ENCODE peak calls at places on chromosomes 13 and 19, in nine cellular contexts. J, W, G, E, I, T, H, N and Q are unnamed samples.

GRCh38 chr19:16445238-16446107 is 26.3 kb downstream of the EPS15L1 start:
- DNase-seq in J (no peak), W (no peak), G (no peak), E (no peak), I (peak), T (no peak), H (no peak), N (no peak), Q (peak)

GRCh38 chr19:16265205-16265604 is 59.4 kb upstream of the KLF2 start:
- DNase-seq in J (no peak), W (no peak), G (no peak), E (no peak), I (no peak), T (no peak), H (no peak), N (no peak), Q (no peak)

GRCh38 chr19:48737360-48737998 is 2.9 kb downstream of the RASIP1 start:
- DNase-seq in J (no peak), W (no peak), G (peak), E (no peak), I (no peak), T (peak), H (no peak), N (no peak), Q (no peak)

GRCh38 chr13:31742102-31742695 is 2.9 kb downstream of the RXFP2 start:
- DNase-seq in J (peak), W (peak), G (peak), E (peak), I (peak), T (peak), H (peak), N (peak), Q (peak)

GRCh38 chr19:30225615-30226463 is 146.3 kb upstream of the ZNF536 start:
- DNase-seq in J (no peak), W (no peak), G (peak), E (no peak), I (no peak), T (no peak), H (no peak), N (no peak), Q (no peak)

GRCh38 chr19:29687244-29687896 is 22.1 kb downstream of the PLEKHF1 start:
- DNase-seq in J (no peak), W (no peak), G (no peak), E (peak), I (peak), T (no peak), H (peak), N (no peak), Q (peak)

GRCh38 chr19:15508035-15508710 is at the start of gene CYP4F22:
- DNase-seq in J (no peak), W (no peak), G (peak), E (no peak), I (no peak), T (no peak), H (no peak), N (no peak), Q (no peak)

GRCh38 chr13:46640843-46641242 is 87.9 kb downstream of the LRCH1 start:
- DNase-seq in J (no peak), W (no peak), G (no peak), E (no peak), I (peak), T (peak), H (peak), N (no peak), Q (peak)

GRCh38 chr13:51955281-51955771 is 55.9 kb downstream of the ATP7B start:
- DNase-seq in J (no peak), W (no peak), G (no peak), E (no peak), I (peak), T (no peak), H (peak), N (no peak), Q (no peak)

GRCh38 chr19:19064811-19065745 is 1.3 kb downstream of the SLC25A42 start:
- DNase-seq in J (peak), W (no peak), G (peak), E (no peak), I (no peak), T (peak), H (no peak), N (no peak), Q (no peak)

GRCh38 chr19:21900401-21900800 is 64.4 kb upstream of the ZNF43 start:
- DNase-seq in J (no peak), W (no peak), G (no peak), E (no peak), I (peak), T (no peak), H (peak), N (no peak), Q (no peak)

GRCh38 chr13:87129602-87130300 is 541.4 kb upstream of the SLITRK5 start:
- DNase-seq in J (no peak), W (no peak), G (no peak), E (no peak), I (peak), T (no peak), H (peak), N (no peak), Q (peak)

GRCh38 chr13:23384111-23384510 is 49.4 kb downstream of the SACS start:
- DNase-seq in J (no peak), W (no peak), G (no peak), E (no peak), I (peak), T (no peak), H (peak), N (no peak), Q (peak)

GRCh38 chr19:18290250-18291018 is 9.0 kb upstream of the JUND start:
- DNase-seq in J (no peak), W (no peak), G (no peak), E (peak), I (no peak), T (no peak), H (no peak), N (no peak), Q (no peak)

GRCh38 chr13:105972306-105972721 is 563.1 kb downstream of the EFNB2 start:
- DNase-seq in J (no peak), W (no peak), G (no peak), E (no peak), I (no peak), T (no peak), H (no peak), N (no peak), Q (no peak)

GRCh38 chr19:31349160-31349881 is at the start of gene TSHZ3:
- DNase-seq in J (peak), W (peak), G (peak), E (peak), I (peak), T (peak), H (peak), N (peak), Q (peak)

GRCh38 chr19:5306531-5306930 is 34.1 kb downstream of the PTPRS start:
- DNase-seq in J (no peak), W (no peak), G (no peak), E (no peak), I (no peak), T (no peak), H (no peak), N (no peak), Q (no peak)

GRCh38 chr13:52903320-52903719 is 54.9 kb upstream of the PCDH8 start:
- DNase-seq in J (no peak), W (no peak), G (no peak), E (no peak), I (no peak), T (no peak), H (no peak), N (no peak), Q (no peak)

GRCh38 chr19:46412034-46412982 is 1.1 kb downstream of the CCDC8 start:
- DNase-seq in J (peak), W (no peak), G (no peak), E (no peak), I (no peak), T (no peak), H (no peak), N (no peak), Q (no peak)

GRCh38 chr19:1123381-1123780 is 19.6 kb downstream of the GPX4 start:
- DNase-seq in J (no peak), W (no peak), G (no peak), E (no peak), I (no peak), T (no peak), H (no peak), N (no peak), Q (no peak)

GRCh38 chr13:85334187-85334586 is 465.0 kb downstream of the SLITRK6 start:
- DNase-seq in J (no peak), W (no peak), G (no peak), E (no peak), I (no peak), T (no peak), H (no peak), N (no peak), Q (no peak)

GRCh38 chr13:37139356-37139755 is 33.9 kb upstream of the CSNK1A1L start:
- DNase-seq in J (no peak), W (no peak), G (no peak), E (no peak), I (no peak), T (no peak), H (no peak), N (no peak), Q (peak)

GRCh38 chr13:41652735-41653361 is 195.5 kb downstream of the RGCC start:
- DNase-seq in J (peak), W (peak), G (peak), E (no peak), I (peak), T (peak), H (peak), N (no peak), Q (peak)

GRCh38 chr13:46595918-46596315 is 42.9 kb downstream of the LRCH1 start:
- DNase-seq in J (no peak), W (no peak), G (no peak), E (no peak), I (no peak), T (no peak), H (no peak), N (no peak), Q (no peak)

GRCh38 chr19:42440357-42441046 is 2.2 kb downstream of the CXCL17 start:
- DNase-seq in J (peak), W (peak), G (peak), E (peak), I (peak), T (peak), H (peak), N (peak), Q (peak)

GRCh38 chr19:33490041-33490451 is 31.5 kb downstream of the PEPD start:
- DNase-seq in J (no peak), W (no peak), G (no peak), E (peak), I (no peak), T (no peak), H (no peak), N (peak), Q (no peak)

GRCh38 chr19:6099633-6100032 is 10.7 kb downstream of the RFX2 start:
- DNase-seq in J (peak), W (no peak), G (no peak), E (no peak), I (no peak), T (no peak), H (no peak), N (no peak), Q (no peak)

GRCh38 chr19:45424191-45425058 is 708 bp upstream of the ERCC1 start:
- DNase-seq in J (no peak), W (peak), G (peak), E (peak), I (peak), T (peak), H (peak), N (peak), Q (peak)

GRCh38 chr13:40442826-40443225 is 223.6 kb downstream of the FOXO1 start:
- DNase-seq in J (no peak), W (no peak), G (no peak), E (no peak), I (no peak), T (no peak), H (no peak), N (no peak), Q (no peak)

GRCh38 chr19:32450217-32450616 is 44.6 kb downstream of the DPY19L3 start:
- DNase-seq in J (no peak), W (no peak), G (no peak), E (no peak), I (no peak), T (no peak), H (no peak), N (no peak), Q (no peak)

GRCh38 chr13:100156786-100157185 is 67.9 kb downstream of the PCCA start:
- DNase-seq in J (no peak), W (no peak), G (no peak), E (no peak), I (peak), T (peak), H (peak), N (no peak), Q (no peak)

GRCh38 chr19:344625-345319 is at the start of gene MIER2:
- DNase-seq in J (peak), W (peak), G (peak), E (peak), I (peak), T (peak), H (peak), N (peak), Q (peak)

GRCh38 chr13:32830632-32831031 is 185.6 kb upstream of the KL start:
- DNase-seq in J (no peak), W (no peak), G (no peak), E (no peak), I (no peak), T (no peak), H (no peak), N (no peak), Q (no peak)

GRCh38 chr19:2500861-2501260 is 24.9 kb downstream of the GADD45B start:
- DNase-seq in J (no peak), W (no peak), G (no peak), E (peak), I (no peak), T (no peak), H (no peak), N (no peak), Q (no peak)

GRCh38 chr19:4206818-4207484 is 22.4 kb upstream of the EBI3 start:
- DNase-seq in J (no peak), W (no peak), G (peak), E (no peak), I (no peak), T (no peak), H (no peak), N (no peak), Q (peak)

DNA sequence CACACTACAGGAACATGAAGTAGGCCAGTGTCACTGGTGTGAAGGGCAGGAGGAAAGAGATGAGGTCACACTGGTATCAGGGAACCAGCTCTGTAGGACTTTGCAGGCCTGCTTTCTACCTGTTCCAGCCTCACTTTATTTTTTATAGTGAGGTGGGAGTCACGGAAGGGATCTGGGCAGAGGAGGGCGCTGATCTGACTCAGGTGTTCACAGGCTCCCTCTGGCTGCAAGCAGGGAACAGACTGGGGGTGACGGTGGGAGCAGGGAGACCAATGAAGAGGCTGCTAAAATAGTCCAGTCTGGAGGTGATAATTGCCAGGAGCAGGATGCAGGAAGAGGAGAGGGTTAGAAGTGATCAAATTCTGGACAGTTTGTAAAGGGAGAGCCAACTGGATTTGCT is 2.8 kb downstream of the THAP8 start:
- DNase-seq in J (peak), W (no peak), G (peak), E (no peak), I (peak), T (no peak), H (peak), N (no peak), Q (no peak)
- TF ChIP-seq CTCF in J (peak), W (peak), G (peak), E (no peak), I (peak), T (no peak), H (peak), N (peak), Q (peak)

DNA sequence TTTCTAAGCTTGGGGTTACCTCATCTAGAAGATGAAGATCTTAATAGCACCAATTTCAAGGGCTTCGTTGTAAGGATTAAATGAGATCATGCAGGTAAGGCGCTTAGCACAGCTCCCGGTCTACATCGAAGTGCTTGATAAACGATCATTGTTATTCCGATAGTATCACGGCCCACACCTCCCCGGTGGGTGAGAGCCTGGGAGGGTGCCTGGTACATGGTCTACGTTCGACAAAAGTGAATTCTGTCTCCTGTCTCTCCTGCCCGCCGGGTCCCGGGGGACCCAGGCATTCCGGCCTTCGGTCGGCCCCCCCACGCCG is 501 bp upstream of the MYH14 start:
- DNase-seq in J (no peak), W (no peak), G (no peak), E (no peak), I (no peak), T (no peak), H (no peak), N (no peak), Q (no peak)
- H3K4me3 ChIP-seq in J (peak), W (peak), G (peak), E (peak), I (no peak), T (no peak), H (no peak), N (peak), Q (no peak)

GRCh38 chr13:101942535-101943157 is 459.2 kb downstream of the FGF14 start:
- DNase-seq in J (no peak), W (no peak), G (no peak), E (no peak), I (no peak), T (no peak), H (no peak), N (no peak), Q (peak)
- TF ChIP-seq CTCF in J (no peak), W (peak), G (no peak), E (no peak), I (no peak), T (no peak), H (no peak), N (no peak), Q (peak)

GRCh38 chr19:39265321-39265916 is 2.8 kb upstream of the IFNL2 start:
- DNase-seq in J (no peak), W (no peak), G (peak), E (no peak), I (no peak), T (no peak), H (no peak), N (no peak), Q (no peak)

GRCh38 chr19:39264306-39265290 is 3.6 kb upstream of the IFNL2 start:
- DNase-seq in J (peak), W (no peak), G (peak), E (no peak), I (no peak), T (no peak), H (no peak), N (peak), Q (no peak)

GRCh38 chr19:39262496-39262895 is 5.7 kb upstream of the IFNL2 start:
- DNase-seq in J (no peak), W (no peak), G (no peak), E (no peak), I (no peak), T (no peak), H (no peak), N (peak), Q (no peak)

GRCh38 chr19:39261704-39262103 is 6.5 kb upstream of the IFNL2 start:
- DNase-seq in J (no peak), W (no peak), G (no peak), E (no peak), I (no peak), T (no peak), H (no peak), N (no peak), Q (no peak)

GRCh38 chr19:39263912-39264305 is 4.3 kb upstream of the IFNL2 start:
- DNase-seq in J (no peak), W (no peak), G (peak), E (no peak), I (no peak), T (no peak), H (no peak), N (peak), Q (no peak)
- H3K4me3 ChIP-seq in J (no peak), W (no peak), G (peak), E (no peak), I (no peak), T (no peak), H (no peak), N (no peak), Q (no peak)

GRCh38 chr19:10653732-10654609 is at the start of gene ILF3:
- DNase-seq in J (peak), W (peak), G (peak), E (peak), I (peak), T (peak), H (peak), N (peak), Q (peak)
- TF ChIP-seq CTCF in J (no peak), W (no peak), G (no peak), E (no peak), I (no peak), T (no peak), H (no peak), N (no peak), Q (no peak)

GRCh38 chr13:113364933-113365371 is 1.0 kb upstream of the GRTP1 start:
- DNase-seq in J (no peak), W (no peak), G (peak), E (no peak), I (no peak), T (no peak), H (no peak), N (no peak), Q (no peak)
- H3K4me3 ChIP-seq in J (no peak), W (peak), G (peak), E (no peak), I (no peak), T (no peak), H (no peak), N (peak), Q (peak)